ENCODE peak calls at places on chromosomes 5 and 9, in five cellular contexts. C is A549, Q is germinal center, M is activated gamma-delta T cell treated with Interleukin-2 at 50 U/mL for 16 hours, V is aorta. B is an unnamed sample.

GRCh38 chr5:37211661-37212060 is 37.5 kb downstream of the CPLANE1 start:
- DNase-seq in C (no peak), Q (no peak), M (no peak), V (no peak), B (no peak)

GRCh38 chr5:66440202-66440680 is 156.0 kb upstream of the MAST4 start:
- DNase-seq in C (no peak), Q (no peak), M (no peak), V (no peak), B (no peak)

GRCh38 chr5:57494104-57495098 is 11.8 kb upstream of the ACTBL2 start:
- DNase-seq in C (peak; percentile 54), Q (no peak), M (no peak), V (peak; percentile 83), B (peak; percentile 93)

GRCh38 chr9:93302586-93303257 is 118.8 kb downstream of the WNK2 start:
- DNase-seq in C (peak; percentile 74), Q (peak; percentile 85), M (peak; percentile 63), V (peak; percentile 76), B (peak; percentile 77)

GRCh38 chr5:53256746-53257145 is 147.2 kb upstream of the MOCS2 start:
- DNase-seq in C (no peak), Q (no peak), M (no peak), V (no peak), B (peak; percentile 14)

GRCh38 chr5:171315386-171315891 is 6.4 kb downstream of the TLX3 start:
- DNase-seq in C (no peak), Q (no peak), M (no peak), V (no peak), B (no peak)

GRCh38 chr9:83081846-83082245 is 18.9 kb upstream of the RASEF start:
- DNase-seq in C (no peak), Q (no peak), M (no peak), V (no peak), B (no peak)

GRCh38 chr9:16784002-16784401 is 86.5 kb downstream of the BNC2 start:
- DNase-seq in C (no peak), Q (no peak), M (no peak), V (no peak), B (no peak)

GRCh38 chr5:172840077-172840777 is 6.2 kb downstream of the ERGIC1 start:
- DNase-seq in C (no peak), Q (no peak), M (no peak), V (no peak), B (no peak)

GRCh38 chr9:104872959-104873850 is 54.8 kb downstream of the ABCA1 start:
- DNase-seq in C (peak; percentile 43), Q (no peak), M (no peak), V (no peak), B (peak; percentile 96)

GRCh38 chr5:172144931-172145869 is 42.8 kb downstream of the STK10 start:
- DNase-seq in C (no peak), Q (no peak), M (no peak), V (no peak), B (no peak)

B was measured in PC-9.